ENCODE peak calls at places on chromosome 3, in five cellular contexts. D is fibroblast of lung, L is HepG2, R is mammary epithelial cell, P is OCI-LY7. X is an unnamed sample.

GRCh38 chr3:186459108-186459467 is 85.1 kb downstream of the CRYGS start:
- DNase-seq in D (no peak), L (no peak), R (no peak), P (no peak), X (no peak)

GRCh38 chr3:45105855-45106655 is 40.1 kb downstream of the CDCP1 start:
- DNase-seq in D (peak), L (no peak), R (peak), P (no peak), X (peak)

GRCh38 chr3:45226206-45226915 is at the start of gene TMEM158:
- DNase-seq in D (peak), L (peak), R (peak), P (no peak), X (peak)

GRCh38 chr3:126035362-126036050 is 48.4 kb downstream of the SLC41A3 start:
- DNase-seq in D (no peak), L (no peak), R (no peak), P (no peak), X (no peak)

GRCh38 chr3:40267940-40268707 is 41.4 kb upstream of the EIF1B start:
- DNase-seq in D (peak), L (no peak), R (no peak), P (no peak), X (no peak)

GRCh38 chr3:151305081-151305777 is 11.4 kb downstream of the GPR87 start:
- DNase-seq in D (peak), L (peak), R (peak), P (no peak), X (peak)

GRCh38 chr3:187807086-187807862 is 62.0 kb upstream of the BCL6 start:
- DNase-seq in D (peak), L (no peak), R (peak), P (no peak), X (peak)

GRCh38 chr3:7672124-7672523 is 811.2 kb downstream of the GRM7 start:
- DNase-seq in D (no peak), L (no peak), R (no peak), P (no peak), X (no peak)

GRCh38 chr3:29612536-29612935 is 331.7 kb downstream of the RBMS3 start:
- DNase-seq in D (no peak), L (no peak), R (no peak), P (no peak), X (no peak)

GRCh38 chr3:112001516-112001915 is 2.8 kb downstream of the TAGLN3 start:
- DNase-seq in D (no peak), L (no peak), R (no peak), P (no peak), X (no peak)

GRCh38 chr3:127628788-127629456 is at the start of gene PODXL2:
- DNase-seq in D (peak), L (peak), R (peak), P (peak), X (peak)

GRCh38 chr3:172084871-172085556 is 45.6 kb downstream of the FNDC3B start:
- DNase-seq in D (peak), L (no peak), R (no peak), P (no peak), X (no peak)

GRCh38 chr3:138439646-138440045 is 5.2 kb downstream of the ESYT3 start:
- DNase-seq in D (no peak), L (no peak), R (no peak), P (no peak), X (no peak)

GRCh38 chr3:69426291-69426690 is 40.4 kb upstream of the FRMD4B start:
- DNase-seq in D (no peak), L (no peak), R (no peak), P (peak), X (no peak)

DNA sequence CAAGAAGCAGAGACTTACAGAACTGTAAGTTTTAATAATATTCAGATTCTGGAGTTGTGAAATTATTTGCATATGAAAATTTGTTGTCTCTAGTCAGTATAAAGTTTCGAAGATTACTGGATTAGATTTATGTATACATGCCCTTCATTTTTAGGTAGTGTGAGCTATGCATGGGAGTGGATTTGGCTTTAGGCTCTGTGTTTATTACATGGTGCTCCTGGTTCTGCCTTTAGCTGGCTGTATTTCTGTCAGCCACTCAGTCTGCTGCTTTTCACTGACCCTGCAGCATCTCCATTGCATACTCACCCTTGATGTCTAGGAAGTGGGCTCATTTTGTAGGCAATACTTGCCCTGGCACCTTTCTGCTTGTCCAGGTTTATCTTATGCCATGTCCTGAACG is 147.5 kb upstream of the LRRFIP2 start:
- DNase-seq in D (no peak), L (no peak), R (no peak), P (no peak), X (no peak)
- H3K27ac ChIP-seq in D (no peak), L (no peak), R (no peak), P (no peak), X (no peak)

GRCh38 chr3:107992976-107993684 is 97.7 kb downstream of the CD47 start:
- DNase-seq in D (peak), L (no peak), R (peak), P (no peak), X (no peak)
- H2AFZ ChIP-seq in D (no peak), L (no peak), R (no peak), P (no peak), X (no peak)

GRCh38 chr3:194536883-194537637 is 50.3 kb upstream of the ATP13A3 start:
- DNase-seq in D (peak), L (peak), R (peak), P (no peak), X (no peak)
- H3K27ac ChIP-seq in D (no peak), L (peak), R (no peak), P (no peak), X (no peak)

DNA sequence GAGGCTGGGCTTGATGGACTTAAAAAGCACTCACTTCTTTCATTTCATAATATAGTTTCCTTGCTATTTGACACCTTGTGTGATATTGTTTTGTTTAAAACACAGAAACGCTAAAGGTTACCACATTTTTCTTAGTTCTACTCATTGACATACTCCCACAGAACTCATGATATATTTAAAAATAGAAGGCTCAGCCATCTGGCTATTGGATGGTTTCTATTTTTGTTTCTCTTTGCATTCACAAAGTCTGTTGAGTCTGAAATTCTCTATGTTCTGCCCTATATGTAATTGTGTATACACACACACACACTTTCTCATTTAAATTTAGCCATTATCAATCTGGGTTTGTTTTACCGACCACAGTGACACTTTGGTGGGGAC is 128.2 kb downstream of the SOX2 start:
- DNase-seq in D (peak), L (no peak), R (no peak), P (no peak), X (peak)
- H2AFZ ChIP-seq in D (no peak), L (no peak), R (no peak), P (peak), X (no peak)

X was measured in astrocyte.